ENCODE peak calls at places on chromosomes 4 and X, in eight cellular contexts. A is sciatic nerve, S is GM23338, P is SHP77, I is left ventricle myocardium inferior, T is nephron progenitor cell, M is mucosa of gallbladder, X is right cardiac atrium. Q is an unnamed sample.
A peak's percentile ranks its signal among the peaks of the same experiment; 100 is the strongest.

GRCh38 chr4:94758700-94759399 is 1.1 kb downstream of the BMPR1B start:
- DNase-seq in A (no peak), S (peak; percentile 67), P (no peak), I (no peak), T (peak; percentile 35), M (no peak), X (no peak), Q (peak; percentile 28)

GRCh38 chr4:81466841-81467671 is 4.7 kb downstream of the RASGEF1B start:
- DNase-seq in A (peak; percentile 80), S (peak; percentile 94), P (peak; percentile 60), I (no peak), T (peak; percentile 76), M (peak; percentile 83), X (no peak), Q (peak; percentile 89)

GRCh38 chr4:118337954-118338353 is 14.8 kb downstream of the PRSS12 start:
- DNase-seq in A (no peak), S (peak; percentile 17), P (no peak), I (no peak), T (no peak), M (no peak), X (no peak), Q (no peak)

GRCh38 chr4:183505556-183506388 is 914 bp downstream of the ING2 start:
- DNase-seq in A (peak; percentile 92), S (peak; percentile 96), P (peak; percentile 55), I (peak; percentile 87), T (peak; percentile 87), M (peak; percentile 88), X (peak; percentile 94), Q (peak; percentile 97)

GRCh38 chrX:140431521-140431920 is 73.3 kb downstream of the SOX3 start:
- DNase-seq in A (no peak), S (no peak), P (no peak), I (no peak), T (no peak), M (no peak), X (no peak), Q (no peak)

GRCh38 chr4:107736924-107737448 is 17.0 kb upstream of the PAPSS1 start:
- DNase-seq in A (no peak), S (peak; percentile 85), P (peak; percentile 2), I (no peak), T (peak; percentile 69), M (peak; percentile 29), X (no peak), Q (no peak)

GRCh38 chr4:87033902-87034301 is 99.1 kb downstream of the AFF1 start:
- DNase-seq in A (no peak), S (peak; percentile 67), P (no peak), I (no peak), T (no peak), M (no peak), X (no peak), Q (no peak)

GRCh38 chr4:136829298-136829697 is 703.0 kb downstream of the PCDH18 start:
- DNase-seq in A (no peak), S (no peak), P (no peak), I (no peak), T (no peak), M (no peak), X (no peak), Q (no peak)

GRCh38 chr4:70705856-70706461 is 15.8 kb upstream of the RUFY3 start:
- DNase-seq in A (no peak), S (no peak), P (no peak), I (no peak), T (no peak), M (no peak), X (no peak), Q (no peak)

GRCh38 chr4:42248986-42249385 is 96.5 kb upstream of the BEND4 start:
- DNase-seq in A (no peak), S (no peak), P (no peak), I (no peak), T (no peak), M (no peak), X (no peak), Q (no peak)

GRCh38 chrX:55908685-55909212 is 191.2 kb downstream of the RRAGB start:
- DNase-seq in A (peak; percentile 49), S (peak; percentile 55), P (peak; percentile 24), I (no peak), T (peak; percentile 7), M (no peak), X (no peak), Q (peak; percentile 44)

GRCh38 chr4:28269426-28269825 is 1408.8 kb downstream of the STIM2 start:
- DNase-seq in A (no peak), S (no peak), P (no peak), I (no peak), T (no peak), M (no peak), X (no peak), Q (no peak)

GRCh38 chr4:53920116-53920515 is 144.3 kb downstream of the CHIC2 start:
- DNase-seq in A (no peak), S (peak; percentile 24), P (no peak), I (no peak), T (no peak), M (no peak), X (no peak), Q (no peak)

Q was measured in testis.